ENCODE peak calls at places on chromosomes 4 and X, in ten cellular contexts. One of them, this sample, is unnamed.

GRCh38 chr4:173231916-173232315 is 63.3 kb downstream of the GALNT7 start:
- DNase-seq in breast epithelium: no peak
- DNase-seq in endodermal cell: no peak
- DNase-seq in RWPE1: peak
- DNase-seq in OCI-LY7: no peak
- DNase-seq in pancreas: no peak
- DNase-seq in kidney: no peak
- DNase-seq in GM23248: peak
- DNase-seq in CD8-positive, alpha-beta memory T cell: no peak
- DNase-seq in tibial artery: no peak
- DNase-seq in this sample: no peak

GRCh38 chr4:104487105-104487504 is 7.6 kb downstream of the CXXC4 start:
- DNase-seq in endodermal cell: no peak
- DNase-seq in GM23248: no peak
- DNase-seq in OCI-LY7: no peak
- DNase-seq in CD8-positive, alpha-beta memory T cell: no peak
- DNase-seq in RWPE1: no peak
- DNase-seq in kidney: no peak
- DNase-seq in tibial artery: no peak
- DNase-seq in breast epithelium: no peak
- DNase-seq in pancreas: peak
- DNase-seq in this sample: no peak

GRCh38 chr4:77264826-77265225 is 107.8 kb downstream of the CCNG2 start:
- DNase-seq in OCI-LY7: no peak
- DNase-seq in GM23248: peak
- DNase-seq in endodermal cell: no peak
- DNase-seq in RWPE1: no peak
- DNase-seq in tibial artery: no peak
- DNase-seq in CD8-positive, alpha-beta memory T cell: no peak
- DNase-seq in breast epithelium: no peak
- DNase-seq in kidney: no peak
- DNase-seq in pancreas: no peak
- DNase-seq in this sample: no peak

GRCh38 chr4:56410247-56410646 is 23.0 kb upstream of the AASDH start:
- DNase-seq in endodermal cell: peak
- DNase-seq in CD8-positive, alpha-beta memory T cell: no peak
- DNase-seq in OCI-LY7: no peak
- DNase-seq in RWPE1: peak
- DNase-seq in tibial artery: peak
- DNase-seq in breast epithelium: no peak
- DNase-seq in kidney: no peak
- DNase-seq in GM23248: peak
- DNase-seq in pancreas: peak
- DNase-seq in this sample: no peak

GRCh38 chrX:30653415-30654131 is at the start of gene GK:
- DNase-seq in CD8-positive, alpha-beta memory T cell: no peak
- DNase-seq in RWPE1: no peak
- DNase-seq in GM23248: peak
- DNase-seq in OCI-LY7: peak
- DNase-seq in breast epithelium: no peak
- DNase-seq in endodermal cell: peak
- DNase-seq in tibial artery: no peak
- DNase-seq in pancreas: peak
- DNase-seq in kidney: peak
- DNase-seq in this sample: no peak

GRCh38 chrX:155086202-155086840 is 15.0 kb downstream of the BRCC3 start:
- DNase-seq in OCI-LY7: peak
- DNase-seq in tibial artery: no peak
- DNase-seq in RWPE1: no peak
- DNase-seq in breast epithelium: no peak
- DNase-seq in pancreas: no peak
- DNase-seq in CD8-positive, alpha-beta memory T cell: peak
- DNase-seq in GM23248: peak
- DNase-seq in kidney: peak
- DNase-seq in endodermal cell: peak
- DNase-seq in this sample: no peak

GRCh38 chr4:127622923-127623754 is 9.6 kb upstream of the INTU start:
- DNase-seq in pancreas: peak
- DNase-seq in endodermal cell: peak
- DNase-seq in GM23248: peak
- DNase-seq in kidney: peak
- DNase-seq in OCI-LY7: no peak
- DNase-seq in tibial artery: peak
- DNase-seq in RWPE1: peak
- DNase-seq in CD8-positive, alpha-beta memory T cell: no peak
- DNase-seq in breast epithelium: no peak
- DNase-seq in this sample: peak

GRCh38 chrX:17608898-17609297 is 128.4 kb upstream of the SCML1 start:
- DNase-seq in breast epithelium: no peak
- DNase-seq in OCI-LY7: no peak
- DNase-seq in endodermal cell: no peak
- DNase-seq in RWPE1: no peak
- DNase-seq in GM23248: no peak
- DNase-seq in CD8-positive, alpha-beta memory T cell: no peak
- DNase-seq in tibial artery: no peak
- DNase-seq in kidney: no peak
- DNase-seq in pancreas: peak
- DNase-seq in this sample: no peak

GRCh38 chrX:104669063-104669462 is 103.1 kb downstream of the IL1RAPL2 start:
- DNase-seq in RWPE1: no peak
- DNase-seq in breast epithelium: no peak
- DNase-seq in pancreas: no peak
- DNase-seq in kidney: no peak
- DNase-seq in CD8-positive, alpha-beta memory T cell: no peak
- DNase-seq in OCI-LY7: no peak
- DNase-seq in endodermal cell: no peak
- DNase-seq in tibial artery: no peak
- DNase-seq in GM23248: no peak
- DNase-seq in this sample: no peak

GRCh38 chr4:48341776-48342558 is 638 bp downstream of the SLAIN2 start:
- DNase-seq in RWPE1: peak
- DNase-seq in pancreas: peak
- DNase-seq in GM23248: peak
- DNase-seq in CD8-positive, alpha-beta memory T cell: no peak
- DNase-seq in endodermal cell: peak
- DNase-seq in kidney: peak
- DNase-seq in breast epithelium: peak
- DNase-seq in tibial artery: peak
- DNase-seq in OCI-LY7: peak
- DNase-seq in this sample: peak

GRCh38 chrX:10112510-10112909 is 44.3 kb upstream of the CLCN4 start:
- DNase-seq in pancreas: no peak
- DNase-seq in RWPE1: no peak
- DNase-seq in GM23248: no peak
- DNase-seq in CD8-positive, alpha-beta memory T cell: no peak
- DNase-seq in kidney: no peak
- DNase-seq in tibial artery: no peak
- DNase-seq in OCI-LY7: peak
- DNase-seq in endodermal cell: no peak
- DNase-seq in breast epithelium: no peak
- DNase-seq in this sample: no peak

GRCh38 chrX:10111364-10112148 is 45.2 kb upstream of the CLCN4 start:
- DNase-seq in breast epithelium: no peak
- DNase-seq in pancreas: no peak
- DNase-seq in OCI-LY7: peak
- DNase-seq in RWPE1: no peak
- DNase-seq in endodermal cell: no peak
- DNase-seq in GM23248: peak
- DNase-seq in CD8-positive, alpha-beta memory T cell: peak
- DNase-seq in tibial artery: peak
- DNase-seq in kidney: no peak
- DNase-seq in this sample: no peak

GRCh38 chrX:10110984-10111363 is 45.8 kb upstream of the CLCN4 start:
- DNase-seq in OCI-LY7: no peak
- DNase-seq in RWPE1: no peak
- DNase-seq in endodermal cell: no peak
- DNase-seq in GM23248: peak
- DNase-seq in pancreas: no peak
- DNase-seq in kidney: no peak
- DNase-seq in tibial artery: no peak
- DNase-seq in CD8-positive, alpha-beta memory T cell: peak
- DNase-seq in breast epithelium: no peak
- DNase-seq in this sample: no peak

GRCh38 chrX:10109695-10110094 is 47.1 kb upstream of the CLCN4 start:
- DNase-seq in tibial artery: no peak
- DNase-seq in RWPE1: no peak
- DNase-seq in endodermal cell: no peak
- DNase-seq in pancreas: no peak
- DNase-seq in OCI-LY7: no peak
- DNase-seq in breast epithelium: no peak
- DNase-seq in GM23248: peak
- DNase-seq in kidney: peak
- DNase-seq in CD8-positive, alpha-beta memory T cell: no peak
- DNase-seq in this sample: peak

DNA sequence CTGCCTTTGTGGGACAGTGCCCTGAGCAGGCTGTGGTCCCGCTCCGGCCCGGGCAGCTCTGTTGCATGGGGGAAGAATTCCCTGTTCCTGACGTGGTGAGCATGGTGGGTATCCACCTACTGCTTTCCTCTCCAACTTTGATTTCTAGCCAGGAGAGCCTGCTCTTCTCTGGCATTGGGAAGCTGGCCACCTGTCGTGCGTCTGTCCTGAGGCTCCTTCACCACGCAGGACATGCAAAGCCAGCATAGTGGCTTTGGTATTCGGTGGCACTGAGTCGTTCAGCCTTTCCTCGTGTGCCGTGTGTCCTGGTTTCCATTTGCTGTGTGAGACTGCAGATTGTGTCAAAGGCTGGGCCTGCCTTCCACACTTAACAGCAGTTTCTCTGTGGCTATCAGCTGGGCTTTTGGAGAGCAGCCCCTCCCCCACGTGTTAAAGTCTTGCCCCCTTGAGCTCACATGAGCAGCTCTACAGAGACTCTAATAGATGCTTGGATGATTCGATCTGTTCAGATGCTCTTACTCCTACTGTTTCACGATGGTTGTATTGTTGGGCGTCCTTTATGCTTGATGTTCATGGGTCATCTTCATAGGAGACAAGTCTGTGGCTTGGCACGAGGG is 46.4 kb upstream of the CLCN4 start:
- DNase-seq in GM23248: no peak
- DNase-seq in endodermal cell: no peak
- DNase-seq in kidney: no peak
- DNase-seq in OCI-LY7: no peak
- DNase-seq in tibial artery: no peak
- DNase-seq in pancreas: no peak
- DNase-seq in RWPE1: no peak
- DNase-seq in breast epithelium: no peak
- DNase-seq in CD8-positive, alpha-beta memory T cell: no peak
- DNase-seq in this sample: no peak
- H3K27ac ChIP-seq in GM23248: no peak
- H3K27ac ChIP-seq in endodermal cell: no peak
- H3K27ac ChIP-seq in kidney: no peak
- H3K27ac ChIP-seq in OCI-LY7: peak
- H3K27ac ChIP-seq in tibial artery: peak
- H3K27ac ChIP-seq in pancreas: no peak
- H3K27ac ChIP-seq in RWPE1: no peak
- H3K27ac ChIP-seq in breast epithelium: no peak
- H3K27ac ChIP-seq in CD8-positive, alpha-beta memory T cell: peak
- H3K27ac ChIP-seq in this sample: peak

DNA sequence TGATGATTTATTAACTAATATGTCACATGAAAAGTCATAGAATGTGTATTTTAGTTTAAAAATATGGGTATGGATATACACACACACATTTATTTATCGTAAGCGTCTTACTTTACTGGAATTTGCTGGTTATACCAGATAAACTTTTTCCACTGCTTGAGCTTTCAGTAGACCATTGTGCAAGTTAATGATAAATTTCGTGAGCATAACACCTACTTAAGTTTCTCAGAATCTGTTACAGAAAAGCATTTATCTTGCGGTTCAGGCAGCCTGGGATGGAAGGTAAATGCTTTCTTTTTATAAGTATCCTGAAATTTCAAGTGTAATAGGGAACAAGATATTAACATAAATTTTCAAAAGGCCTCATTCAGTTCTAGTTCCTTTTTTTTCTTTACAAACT is 27.6 kb downstream of the ATP7A start:
- DNase-seq in GM23248: no peak
- DNase-seq in RWPE1: no peak
- DNase-seq in pancreas: no peak
- DNase-seq in breast epithelium: no peak
- DNase-seq in endodermal cell: no peak
- DNase-seq in CD8-positive, alpha-beta memory T cell: no peak
- DNase-seq in OCI-LY7: no peak
- DNase-seq in tibial artery: no peak
- DNase-seq in kidney: no peak
- DNase-seq in this sample: no peak
- H3K27ac ChIP-seq in GM23248: no peak
- H3K27ac ChIP-seq in RWPE1: no peak
- H3K27ac ChIP-seq in pancreas: no peak
- H3K27ac ChIP-seq in breast epithelium: no peak
- H3K27ac ChIP-seq in endodermal cell: no peak
- H3K27ac ChIP-seq in CD8-positive, alpha-beta memory T cell: no peak
- H3K27ac ChIP-seq in OCI-LY7: no peak
- H3K27ac ChIP-seq in tibial artery: no peak
- H3K27ac ChIP-seq in kidney: no peak
- H3K27ac ChIP-seq in this sample: no peak

DNA sequence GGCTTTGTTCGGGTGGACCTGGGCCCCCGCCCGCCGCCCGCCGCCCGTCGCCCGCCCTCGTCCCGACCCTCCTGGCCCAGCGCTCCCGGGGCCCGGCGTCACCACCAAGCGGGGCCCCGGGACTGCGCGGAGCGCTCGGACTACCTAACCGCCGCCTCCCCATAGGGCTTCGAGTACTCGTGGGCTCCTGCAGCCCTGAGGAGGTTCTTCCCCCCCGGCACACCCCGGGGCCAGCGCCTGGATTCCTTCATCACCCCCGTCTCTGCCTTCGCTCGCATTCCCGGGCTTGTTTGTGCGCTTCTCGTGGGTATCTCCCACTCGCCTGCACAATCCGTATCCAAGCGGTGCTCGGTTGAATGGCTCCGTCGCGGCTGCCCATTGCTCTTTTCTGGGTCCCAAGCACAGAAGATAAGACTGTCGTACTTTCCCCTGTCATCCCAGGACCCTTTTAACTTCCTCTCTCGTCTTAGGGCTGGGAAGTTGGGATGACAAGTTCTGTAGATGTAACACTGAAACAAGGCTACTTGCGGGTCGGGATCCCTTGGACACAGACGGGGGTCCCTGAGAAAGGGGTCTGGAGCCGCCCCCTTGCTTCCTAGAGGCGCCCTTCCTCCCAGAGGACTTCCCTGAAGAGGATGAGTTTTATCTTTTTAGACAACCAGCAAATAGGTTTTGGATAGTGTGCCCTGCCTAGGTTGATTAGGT is 560 bp downstream of the MOB1B start:
- DNase-seq in endodermal cell: no peak
- DNase-seq in tibial artery: no peak
- DNase-seq in RWPE1: peak
- DNase-seq in breast epithelium: no peak
- DNase-seq in kidney: no peak
- DNase-seq in GM23248: peak
- DNase-seq in pancreas: no peak
- DNase-seq in OCI-LY7: peak
- DNase-seq in CD8-positive, alpha-beta memory T cell: peak
- DNase-seq in this sample: peak
- H3K27ac ChIP-seq in endodermal cell: peak
- H3K27ac ChIP-seq in tibial artery: peak
- H3K27ac ChIP-seq in RWPE1: peak
- H3K27ac ChIP-seq in breast epithelium: peak
- H3K27ac ChIP-seq in kidney: peak
- H3K27ac ChIP-seq in GM23248: peak
- H3K27ac ChIP-seq in pancreas: peak
- H3K27ac ChIP-seq in OCI-LY7: peak
- H3K27ac ChIP-seq in CD8-positive, alpha-beta memory T cell: peak
- H3K27ac ChIP-seq in this sample: peak

GRCh38 chrX:72122621-72123275 is 9.0 kb downstream of the RTL5 start:
- DNase-seq in kidney: no peak
- DNase-seq in pancreas: no peak
- DNase-seq in CD8-positive, alpha-beta memory T cell: no peak
- DNase-seq in endodermal cell: peak
- DNase-seq in GM23248: no peak
- DNase-seq in tibial artery: no peak
- DNase-seq in breast epithelium: no peak
- DNase-seq in OCI-LY7: no peak
- DNase-seq in RWPE1: no peak
- DNase-seq in this sample: no peak
- H3K27ac ChIP-seq in kidney: peak
- H3K27ac ChIP-seq in pancreas: no peak
- H3K27ac ChIP-seq in CD8-positive, alpha-beta memory T cell: no peak
- H3K27ac ChIP-seq in endodermal cell: no peak
- H3K27ac ChIP-seq in GM23248: no peak
- H3K27ac ChIP-seq in tibial artery: peak
- H3K27ac ChIP-seq in breast epithelium: peak
- H3K27ac ChIP-seq in OCI-LY7: no peak
- H3K27ac ChIP-seq in RWPE1: no peak
- H3K27ac ChIP-seq in this sample: no peak

This sample was measured in substantia nigra.